ENCODE peak calls at places on chromosomes 2 and 18, in eight cellular contexts. K is WERI-Rb-1, Y is SK-N-SH, F is GM12865, M is thyroid gland, P is uterus, S is GM12864, E is lower leg skin. T is an unnamed sample.

GRCh38 chr2:84919885-84920580 is 14.6 kb downstream of the TMSB10 start:
- DNase-seq in K (no peak), Y (no peak), F (peak), M (no peak), P (peak), S (no peak), E (peak), T (peak)

GRCh38 chr2:41934323-41935003 is 113.4 kb upstream of the PKDCC start:
- DNase-seq in K (no peak), Y (no peak), F (no peak), M (no peak), P (peak), S (no peak), E (peak), T (no peak)

GRCh38 chr2:63855418-63856301 is 14.0 kb downstream of the UGP2 start:
- DNase-seq in K (no peak), Y (no peak), F (no peak), M (no peak), P (no peak), S (no peak), E (no peak), T (no peak)

GRCh38 chr2:68287580-68288441 is 31.9 kb downstream of the CNRIP1 start:
- DNase-seq in K (no peak), Y (no peak), F (no peak), M (peak), P (peak), S (no peak), E (no peak), T (no peak)

GRCh38 chr18:44051088-44051487 is 629.6 kb upstream of the SETBP1 start:
- DNase-seq in K (no peak), Y (no peak), F (no peak), M (no peak), P (no peak), S (no peak), E (no peak), T (no peak)

GRCh38 chr2:74426181-74426758 is 4.7 kb downstream of the WDR54 start:
- DNase-seq in K (peak), Y (no peak), F (no peak), M (no peak), P (peak), S (no peak), E (no peak), T (no peak)

GRCh38 chr18:23131693-23132319 is 3.5 kb upstream of the CABLES1 start:
- DNase-seq in K (peak), Y (peak), F (peak), M (peak), P (peak), S (peak), E (no peak), T (peak)

GRCh38 chr2:3041841-3042600 is 335.6 kb downstream of the EIPR1 start:
- DNase-seq in K (peak), Y (peak), F (no peak), M (no peak), P (peak), S (no peak), E (peak), T (no peak)

GRCh38 chr2:213227458-213227857 is 56.8 kb upstream of the SPAG16 start:
- DNase-seq in K (no peak), Y (no peak), F (peak), M (no peak), P (no peak), S (peak), E (no peak), T (no peak)

GRCh38 chr2:66667852-66668251 is 232.9 kb downstream of the MEIS1 start:
- DNase-seq in K (no peak), Y (no peak), F (no peak), M (no peak), P (no peak), S (no peak), E (no peak), T (no peak)

GRCh38 chr18:79567481-79568147 is 112.0 kb upstream of the CTDP1 start:
- DNase-seq in K (no peak), Y (no peak), F (no peak), M (no peak), P (peak), S (no peak), E (no peak), T (no peak)

GRCh38 chr2:83808878-83809277 is 650.2 kb downstream of the SUCLG1 start:
- DNase-seq in K (no peak), Y (no peak), F (no peak), M (no peak), P (no peak), S (no peak), E (no peak), T (no peak)

GRCh38 chr2:3602553-3603339 is 7.8 kb downstream of the COLEC11 start:
- DNase-seq in K (no peak), Y (no peak), F (no peak), M (no peak), P (no peak), S (no peak), E (no peak), T (no peak)

GRCh38 chr2:211469660-211470059 is 913.3 kb downstream of the CPS1 start:
- DNase-seq in K (no peak), Y (no peak), F (no peak), M (no peak), P (no peak), S (no peak), E (no peak), T (no peak)

GRCh38 chr2:11054783-11055751 is 100.2 kb upstream of the SLC66A3 start:
- DNase-seq in K (no peak), Y (no peak), F (no peak), M (no peak), P (no peak), S (no peak), E (peak), T (no peak)

GRCh38 chr2:208977582-208977981 is 446.3 kb upstream of the MAP2 start:
- DNase-seq in K (no peak), Y (no peak), F (no peak), M (no peak), P (no peak), S (no peak), E (no peak), T (no peak)

GRCh38 chr2:238940806-238941205 is 92.9 kb downstream of the TWIST2 start:
- DNase-seq in K (no peak), Y (no peak), F (no peak), M (no peak), P (peak), S (no peak), E (peak), T (no peak)

GRCh38 chr2:1742680-1743395 is 1.5 kb downstream of the PXDN start:
- DNase-seq in K (peak), Y (peak), F (no peak), M (peak), P (peak), S (no peak), E (peak), T (no peak)
- TF ChIP-seq CTCF in K (no peak), Y (peak), F (no peak), M (peak), P (peak), S (no peak), E (no peak), T (no peak)

DNA sequence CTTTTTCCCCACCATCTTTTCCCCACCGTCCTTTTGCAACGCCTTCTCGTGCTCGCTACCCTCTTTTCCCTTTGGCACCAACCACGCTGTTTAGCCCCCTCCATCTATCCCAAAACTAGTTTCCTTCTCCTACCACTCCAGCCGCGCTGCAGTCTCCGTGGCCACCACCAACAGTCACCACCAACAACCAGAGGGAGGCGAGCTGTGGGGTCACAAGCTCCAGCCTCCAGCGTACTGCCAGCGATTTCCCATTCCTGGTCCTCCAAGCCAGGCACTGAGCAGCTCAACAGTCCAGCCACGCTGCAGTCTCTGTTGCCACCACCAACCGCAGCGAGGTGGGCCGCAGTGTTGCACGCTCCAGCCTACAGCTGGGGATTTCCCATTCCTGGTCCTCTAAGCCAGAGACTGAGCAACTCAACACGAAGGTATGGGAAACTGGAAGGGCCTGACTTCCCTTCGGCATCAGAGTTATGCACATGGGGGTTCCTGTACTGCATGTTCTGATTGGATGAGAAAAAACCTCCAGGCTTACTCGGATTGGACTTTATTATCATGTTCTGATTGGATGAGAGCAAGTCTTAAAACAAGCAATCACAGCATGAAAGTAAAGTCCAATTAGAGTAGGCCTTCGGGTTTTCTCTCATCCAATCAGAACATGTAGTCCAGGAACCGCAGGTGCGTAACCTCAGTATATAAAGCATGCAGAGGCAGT is 42.3 kb upstream of the IMP4 start:
- DNase-seq in K (no peak), Y (no peak), F (no peak), M (no peak), P (no peak), S (no peak), E (no peak), T (no peak)
- TF ChIP-seq CTCF in K (no peak), Y (no peak), F (no peak), M (no peak), P (no peak), S (no peak), E (no peak), T (no peak)

DNA sequence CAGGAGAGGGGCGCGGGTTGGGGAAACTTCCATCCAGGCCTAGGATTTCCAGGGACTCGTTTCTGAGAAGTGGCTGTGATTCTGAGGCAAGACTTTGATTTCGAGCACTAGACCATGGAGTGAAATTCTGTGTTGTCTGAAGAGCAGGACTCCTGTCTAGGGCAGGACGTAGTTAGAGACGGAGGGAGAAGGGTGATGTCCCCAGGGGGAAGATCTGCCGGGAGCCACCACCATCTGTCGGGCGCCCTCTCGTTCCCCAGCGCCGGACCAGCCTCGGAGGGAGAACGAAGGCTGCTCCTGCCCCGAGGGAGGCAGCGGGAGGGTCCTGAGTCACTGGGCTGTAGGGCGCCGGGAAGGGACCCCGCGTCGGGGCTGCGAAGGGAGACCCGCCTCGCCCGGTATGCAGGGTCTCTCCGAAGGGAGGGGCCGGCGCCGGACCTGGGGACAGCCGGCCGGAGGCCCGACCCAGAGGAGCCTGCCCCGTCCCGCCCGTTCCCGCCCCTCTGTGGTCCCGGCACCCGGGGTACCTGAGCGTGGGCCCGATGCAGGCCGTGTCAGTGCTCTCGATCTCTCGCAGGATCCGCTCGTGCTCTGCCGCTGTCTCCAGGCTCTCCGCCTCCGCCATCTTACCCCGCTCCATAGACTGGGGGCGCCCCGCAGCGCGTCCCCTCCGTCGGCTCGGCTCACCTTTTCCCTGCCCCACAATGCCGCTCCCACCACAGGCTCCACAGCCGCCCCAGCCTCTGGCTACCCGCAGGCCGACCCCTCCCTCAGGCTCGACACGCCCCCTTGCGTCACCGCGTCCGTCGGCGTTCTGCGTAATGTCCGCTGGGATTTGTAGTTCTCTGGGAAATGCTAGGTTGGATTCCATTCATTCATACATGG is at the start of gene EXOC6B:
- DNase-seq in K (peak), Y (peak), F (peak), M (peak), P (peak), S (peak), E (peak), T (peak)
- TF ChIP-seq CTCF in K (no peak), Y (no peak), F (no peak), M (no peak), P (peak), S (no peak), E (no peak), T (no peak)

GRCh38 chr2:44211183-44211582 is 42.5 kb downstream of the PPM1B start:
- DNase-seq in K (no peak), Y (no peak), F (no peak), M (no peak), P (no peak), S (no peak), E (no peak), T (no peak)
- TF ChIP-seq CTCF in K (no peak), Y (no peak), F (no peak), M (no peak), P (no peak), S (no peak), E (no peak), T (no peak)

T was measured in GM20000.